ENCODE peak calls at places on chromosomes 2 and 18, in six cellular contexts. V, T, F, S, H and C are unnamed samples.
A peak's percentile ranks its signal among the peaks of the same experiment; 100 is the strongest.

GRCh38 chr2:128137094-128137616 is 46.2 kb downstream of the UGGT1 start:
- DNase-seq in V (no peak), T (no peak), F (no peak), S (no peak), H (no peak), C (no peak)

GRCh38 chr2:227853204-227853629 is 18.2 kb upstream of the DAW1 start:
- DNase-seq in V (no peak), T (no peak), F (no peak), S (peak; percentile 91), H (no peak), C (no peak)

GRCh38 chr2:230225486-230225885 is at the start of gene SP140:
- DNase-seq in V (peak; percentile 12), T (peak; percentile 48), F (peak; percentile 51), S (no peak), H (peak; percentile 73), C (no peak)

GRCh38 chr2:25308599-25308998 is 33.1 kb downstream of the DNMT3A start:
- DNase-seq in V (no peak), T (no peak), F (no peak), S (no peak), H (no peak), C (no peak)

GRCh38 chr2:12455626-12456025 is 261.1 kb upstream of the TRIB2 start:
- DNase-seq in V (no peak), T (no peak), F (no peak), S (peak; percentile 35), H (no peak), C (no peak)

GRCh38 chr2:10378189-10378588 is 69.9 kb downstream of the ODC1 start:
- DNase-seq in V (no peak), T (no peak), F (no peak), S (no peak), H (peak; percentile 51), C (no peak)

GRCh38 chr18:39462436-39462835 is 1896.8 kb upstream of the CELF4 start:
- DNase-seq in V (no peak), T (no peak), F (no peak), S (peak; percentile 66), H (no peak), C (no peak)

GRCh38 chr2:54077088-54077900 is 38.1 kb upstream of the ACYP2 start:
- DNase-seq in V (no peak), T (no peak), F (no peak), S (no peak), H (no peak), C (no peak)

GRCh38 chr2:218727502-218728165 is 17.0 kb downstream of the TTLL4 start:
- DNase-seq in V (no peak), T (no peak), F (no peak), S (peak; percentile 34), H (no peak), C (no peak)

DNA sequence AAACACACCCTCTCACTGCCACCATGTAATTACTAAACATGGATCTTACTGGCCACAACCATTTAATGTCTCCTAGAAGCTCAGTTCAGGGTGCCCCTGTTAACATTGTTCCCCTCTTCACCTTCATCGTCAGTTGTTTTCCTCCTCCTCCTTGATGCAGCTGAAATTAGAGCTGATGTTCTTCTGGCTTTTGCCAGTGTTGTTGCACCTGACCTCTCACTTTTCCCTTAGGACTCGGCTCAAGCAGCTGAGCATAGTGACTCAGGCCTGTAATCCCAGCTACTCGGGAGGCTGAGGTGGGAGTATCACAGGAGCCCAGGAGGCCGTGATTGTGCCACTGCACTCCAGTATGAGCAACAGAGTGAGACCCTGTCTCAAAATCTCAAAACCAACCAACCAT is 70.8 kb downstream of the ACSL3 start:
- DNase-seq in V (no peak), T (no peak), F (no peak), S (no peak), H (no peak), C (no peak)
- H3K4me3 ChIP-seq in V (no peak overlapping the region), T (no peak overlapping the region), F (no peak overlapping the region), S (no peak overlapping the region), H (no peak overlapping the region), C (no peak overlapping the region)

GRCh38 chr2:26346454-26347053 is at the start of gene ADGRF3:
- DNase-seq in V (peak; percentile 56), T (peak; percentile 65), F (peak; percentile 73), S (peak; percentile 19), H (peak; percentile 75), C (peak; percentile 47)

GRCh38 chr2:26347286-26347865 is 787 bp upstream of the ADGRF3 start:
- DNase-seq in V (no peak), T (no peak), F (no peak), S (peak; percentile 33), H (no peak), C (no peak)

GRCh38 chr2:26352892-26353291 is 6.3 kb upstream of the ADGRF3 start:
- DNase-seq in V (no peak), T (no peak), F (no peak), S (peak; percentile 58), H (no peak), C (no peak)

GRCh38 chr2:26351375-26352090 is 4.9 kb upstream of the ADGRF3 start:
- DNase-seq in V (no peak), T (no peak), F (no peak), S (no peak), H (no peak), C (no peak)

DNA sequence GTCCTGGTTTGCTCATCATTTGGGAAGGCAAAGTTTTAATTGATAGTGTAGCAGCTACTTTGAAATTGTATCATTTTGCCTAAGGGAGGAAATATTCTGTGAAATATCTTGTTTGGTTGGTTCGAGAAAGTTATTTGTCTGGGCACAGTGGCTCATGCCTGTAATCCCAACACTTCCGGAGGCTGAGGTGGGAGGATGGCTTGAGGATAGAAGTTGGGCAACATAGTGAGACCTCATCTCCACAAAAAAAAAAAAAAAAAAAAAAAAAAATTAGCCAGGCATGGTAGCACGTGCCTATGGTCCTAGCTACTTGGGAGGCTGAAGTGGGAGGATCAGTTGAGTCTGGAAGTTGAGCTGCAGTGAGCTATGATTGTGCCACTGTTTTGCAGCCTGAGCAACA is 3.1 kb upstream of the ADGRF3 start:
- DNase-seq in V (no peak), T (no peak), F (no peak), S (no peak), H (no peak), C (no peak)
- H3K4me1 ChIP-seq in V (peaks cover 22% of the 10 kb centered on the region), T (peaks cover 12% of the 10 kb centered on the region), F (peaks cover 20% of the 10 kb centered on the region), S (peaks cover 2% of the 10 kb centered on the region), H (peaks cover 16% of the 10 kb centered on the region), C (peaks cover 1% of the 10 kb centered on the region)

GRCh38 chr2:42810126-42810970 is 18.0 kb upstream of the HAAO start:
- DNase-seq in V (peak; percentile 89), T (peak; percentile 96), F (peak; percentile 93), S (peak; percentile 97), H (peak; percentile 95), C (peak; percentile 99)

GRCh38 chr2:42809131-42809875 is 16.9 kb upstream of the HAAO start:
- DNase-seq in V (no peak), T (no peak), F (no peak), S (no peak), H (peak; percentile 32), C (peak; percentile 45)

GRCh38 chr2:42808301-42808700 is 15.9 kb upstream of the HAAO start:
- DNase-seq in V (no peak), T (no peak), F (no peak), S (no peak), H (no peak), C (no peak)

GRCh38 chr2:42810971-42811865 is 18.8 kb upstream of the HAAO start:
- DNase-seq in V (no peak), T (no peak), F (peak; percentile 46), S (peak; percentile 35), H (peak; percentile 45), C (peak; percentile 82)

DNA sequence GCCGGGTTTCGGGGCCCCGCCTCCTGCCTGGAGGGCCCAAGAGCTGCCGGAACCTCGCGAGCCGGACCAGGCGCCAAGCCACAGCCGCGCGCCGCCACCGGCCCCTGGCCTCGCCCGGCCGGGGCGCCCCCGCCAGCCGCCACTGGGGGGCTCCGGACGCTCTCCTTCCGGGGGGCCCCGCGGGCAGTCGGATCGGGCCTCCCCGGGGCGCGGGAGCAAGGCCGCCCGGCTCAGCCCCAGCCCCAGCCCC is 17.4 kb upstream of the HAAO start:
- DNase-seq in V (peak; percentile 73), T (peak; percentile 84), F (peak; percentile 89), S (peak; percentile 77), H (peak; percentile 86), C (peak; percentile 88)
- TF ChIP-seq POLR2A in V (no peak), T (no peak), F (no peak), S (no peak), H (no peak), C (no peak)

GRCh38 chr2:196967126-196967525 is 40.6 kb upstream of the PGAP1 start:
- DNase-seq in V (no peak), T (no peak), F (no peak), S (peak; percentile 53), H (no peak), C (no peak)
- H3K4me3 ChIP-seq in V (no peak overlapping the region), T (peak overlapping the region; percentile 15), F (no peak overlapping the region), S (peak overlapping the region; percentile 14), H (peak overlapping the region; percentile 21), C (peak overlapping the region; percentile 11)

GRCh38 chr2:33215299-33215698 is 261.1 kb upstream of the RASGRP3 start:
- DNase-seq in V (peak; percentile 38), T (no peak), F (peak; percentile 31), S (peak; percentile 96), H (no peak), C (peak; percentile 36)
- H3K4me1 ChIP-seq in V (peaks cover 19% of the 10 kb centered on the region), T (no peaks in the 10 kb centered on the region), F (peaks cover 28% of the 10 kb centered on the region), S (peaks cover 31% of the 10 kb centered on the region), H (no peaks in the 10 kb centered on the region), C (peaks cover 16% of the 10 kb centered on the region)

GRCh38 chr18:34598136-34598635 is 111.9 kb upstream of the DTNA start:
- DNase-seq in V (no peak), T (no peak), F (no peak), S (peak; percentile 29), H (no peak), C (no peak)
- TF ChIP-seq POLR2A in V (no peak), T (no peak), F (no peak), S (no peak), H (no peak), C (no peak)

GRCh38 chr2:144252694-144253093 is 267.2 kb downstream of the ZEB2 start:
- DNase-seq in V (no peak), T (no peak), F (no peak), S (no peak), H (no peak), C (no peak)

GRCh38 chr2:144244938-144245337 is 275.0 kb downstream of the ZEB2 start:
- DNase-seq in V (no peak), T (no peak), F (no peak), S (no peak), H (no peak), C (no peak)

GRCh38 chr2:144248350-144249034 is 271.4 kb downstream of the ZEB2 start:
- DNase-seq in V (no peak), T (no peak), F (no peak), S (no peak), H (no peak), C (no peak)

GRCh38 chr2:144253743-144254142 is 266.2 kb downstream of the ZEB2 start:
- DNase-seq in V (no peak), T (no peak), F (no peak), S (no peak), H (no peak), C (no peak)

DNA sequence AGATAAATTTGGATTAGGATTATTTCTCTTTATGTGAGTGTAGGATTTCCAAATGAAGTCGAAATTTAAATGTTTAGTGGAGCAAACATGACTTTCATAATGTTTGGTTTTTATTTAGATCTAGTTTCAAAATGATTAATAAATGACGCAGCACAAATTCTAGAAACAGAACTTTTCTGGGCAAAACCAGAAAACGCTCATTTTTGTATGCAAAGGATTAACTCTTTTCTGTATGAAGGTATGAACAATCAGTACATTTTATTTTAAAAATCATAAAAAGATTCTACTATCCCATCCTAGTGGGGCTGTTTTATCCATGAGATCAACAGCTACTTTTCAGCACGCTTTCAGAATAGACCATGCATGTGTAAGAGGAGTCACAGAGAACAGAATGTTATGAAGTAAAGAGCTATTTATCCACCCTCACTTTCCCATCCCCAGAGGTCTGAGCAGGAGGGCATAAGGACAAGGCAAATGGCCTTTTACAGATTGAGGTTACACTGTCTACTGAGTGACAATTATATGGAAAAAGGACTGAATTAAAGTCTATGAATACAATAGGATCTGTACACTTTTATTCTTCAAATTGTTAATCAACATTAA is 270.8 kb downstream of the ZEB2 start:
- DNase-seq in V (no peak), T (no peak), F (no peak), S (no peak), H (no peak), C (no peak)
- H3K4me3 ChIP-seq in V (no peak overlapping the region), T (no peak overlapping the region), F (no peak overlapping the region), S (no peak overlapping the region), H (no peak overlapping the region), C (no peak overlapping the region)